ENCODE peak calls at places on chromosomes 12 and 14, in nine cellular contexts. W, S, L, V, H, U, K, T and A are unnamed samples.

GRCh38 chr14:74620497-74620921 is 8.5 kb upstream of the LTBP2 start:
- DNase-seq in W (no peak), S (no peak), L (peak; percentile 76), V (no peak), H (peak; percentile 41), U (no peak), K (no peak), T (no peak), A (no peak)

GRCh38 chr12:43806737-43807072 is 588 bp upstream of the TWF1 start:
- DNase-seq in W (peak; percentile 57), S (peak; percentile 15), L (no peak), V (no peak), H (no peak), U (no peak), K (no peak), T (no peak), A (no peak)

GRCh38 chr12:131720921-131721320 is 10.0 kb downstream of the SFSWAP start:
- DNase-seq in W (no peak), S (no peak), L (no peak), V (no peak), H (no peak), U (no peak), K (no peak), T (no peak), A (no peak)

GRCh38 chr12:116280590-116281290 is 3.2 kb upstream of the MED13L start:
- DNase-seq in W (no peak), S (no peak), L (no peak), V (no peak), H (peak; percentile 50), U (no peak), K (no peak), T (no peak), A (no peak)

GRCh38 chr14:100823488-100823887 is 2.4 kb upstream of the MEG3 start:
- DNase-seq in W (no peak), S (no peak), L (no peak), V (no peak), H (no peak), U (no peak), K (no peak), T (no peak), A (no peak)

GRCh38 chr14:59844414-59844813 is 26.2 kb downstream of the RTN1 start:
- DNase-seq in W (no peak), S (no peak), L (no peak), V (no peak), H (no peak), U (no peak), K (no peak), T (no peak), A (no peak)

GRCh38 chr12:1491983-1492697 is 102.2 kb downstream of the FBXL14 start:
- DNase-seq in W (no peak), S (no peak), L (no peak), V (no peak), H (no peak), U (no peak), K (no peak), T (no peak), A (no peak)

GRCh38 chr12:6345319-6346071 is 3.6 kb upstream of the TNFRSF1A start:
- DNase-seq in W (no peak), S (no peak), L (no peak), V (peak; percentile 73), H (no peak), U (peak; percentile 97), K (no peak), T (no peak), A (no peak)

GRCh38 chr14:69235708-69236107 is 24.2 kb upstream of the GALNT16 start:
- DNase-seq in W (no peak), S (no peak), L (no peak), V (no peak), H (no peak), U (no peak), K (no peak), T (no peak), A (no peak)

GRCh38 chr12:85755760-85756159 is 80.4 kb downstream of the RASSF9 start:
- DNase-seq in W (no peak), S (no peak), L (no peak), V (no peak), H (no peak), U (no peak), K (no peak), T (no peak), A (no peak)

GRCh38 chr14:64762044-64763034 is 58.1 kb downstream of the PLEKHG3 start:
- DNase-seq in W (peak; percentile 98), S (no peak), L (no peak), V (peak; percentile 64), H (no peak), U (no peak), K (no peak), T (peak; percentile 89), A (peak; percentile 30)

GRCh38 chr12:54173066-54173726 is 15.6 kb downstream of the SMUG1 start:
- DNase-seq in W (peak; percentile 94), S (peak; percentile 25), L (peak; percentile 56), V (no peak), H (peak; percentile 49), U (no peak), K (no peak), T (peak; percentile 34), A (peak; percentile 7)

GRCh38 chr12:105357162-105357691 is 26.7 kb downstream of the C12orf75 start:
- DNase-seq in W (no peak), S (peak; percentile 32), L (peak; percentile 47), V (no peak), H (peak; percentile 17), U (no peak), K (no peak), T (no peak), A (no peak)

GRCh38 chr12:30970559-30971202 is 44.1 kb downstream of the TSPAN11 start:
- DNase-seq in W (no peak), S (no peak), L (no peak), V (no peak), H (peak; percentile 79), U (no peak), K (no peak), T (no peak), A (no peak)

GRCh38 chr12:16037533-16037932 is 126.4 kb downstream of the DERA start:
- DNase-seq in W (no peak), S (no peak), L (no peak), V (no peak), H (no peak), U (no peak), K (no peak), T (no peak), A (no peak)

GRCh38 chr12:50725011-50725899 is 38.6 kb upstream of the ATF1 start:
- DNase-seq in W (peak; percentile 20), S (no peak), L (no peak), V (no peak), H (no peak), U (no peak), K (no peak), T (no peak), A (no peak)